ENCODE peak calls at places on chromosome 15, in eight cellular contexts. P, Z, Y, O, H, B, A and U are unnamed samples. For H3K9me3 and H3K36me3, the result is how much of the 10 kb centered on the place peaks cover.

GRCh38 chr15:40313531-40314398 is 6.0 kb upstream of the PLCB2 start:
- DNase-seq in P (peak), Z (no peak), Y (peak), O (no peak), H (peak), B (no peak), A (no peak), U (no peak)

GRCh38 chr15:67531379-67532059 is 10.6 kb downstream of the C15orf61 start:
- DNase-seq in P (no peak), Z (peak), Y (no peak), O (no peak), H (no peak), B (no peak), A (no peak), U (peak)

GRCh38 chr15:48459571-48460461 is 128.6 kb downstream of the DUT start:
- DNase-seq in P (no peak), Z (peak), Y (no peak), O (no peak), H (no peak), B (no peak), A (no peak), U (peak)

GRCh38 chr15:81293728-81294500 is 30.0 kb downstream of the STARD5 start:
- DNase-seq in P (no peak), Z (no peak), Y (peak), O (no peak), H (peak), B (peak), A (no peak), U (no peak)

GRCh38 chr15:81480645-81481053 is 106.6 kb upstream of the TMC3 start:
- DNase-seq in P (peak), Z (peak), Y (no peak), O (peak), H (no peak), B (no peak), A (peak), U (peak)

GRCh38 chr15:81280696-81281095 is 43.2 kb downstream of the STARD5 start:
- DNase-seq in P (no peak), Z (no peak), Y (no peak), O (no peak), H (peak), B (no peak), A (no peak), U (no peak)

GRCh38 chr15:71097890-71098289 is 17.4 kb upstream of the THSD4 start:
- DNase-seq in P (no peak), Z (no peak), Y (no peak), O (no peak), H (no peak), B (no peak), A (no peak), U (no peak)

GRCh38 chr15:59376735-59377134 is 4.1 kb upstream of the MYO1E start:
- DNase-seq in P (no peak), Z (no peak), Y (no peak), O (no peak), H (no peak), B (no peak), A (no peak), U (no peak)

GRCh38 chr15:58438956-58439355 is 7.2 kb downstream of the LIPC start:
- DNase-seq in P (peak), Z (peak), Y (no peak), O (no peak), H (peak), B (no peak), A (peak), U (peak)

GRCh38 chr15:49697121-49697520 is 76.3 kb downstream of the DTWD1 start:
- DNase-seq in P (no peak), Z (peak), Y (no peak), O (no peak), H (no peak), B (no peak), A (no peak), U (no peak)

GRCh38 chr15:27843146-27843545 is 256.0 kb downstream of the OCA2 start:
- DNase-seq in P (no peak), Z (no peak), Y (no peak), O (no peak), H (no peak), B (no peak), A (no peak), U (no peak)

GRCh38 chr15:57626713-57627440 is 35.2 kb downstream of the MYZAP start:
- DNase-seq in P (no peak), Z (no peak), Y (no peak), O (no peak), H (no peak), B (no peak), A (no peak), U (no peak)

GRCh38 chr15:30872341-30872748 is 31.4 kb upstream of the FAN1 start:
- DNase-seq in P (no peak), Z (no peak), Y (no peak), O (no peak), H (no peak), B (no peak), A (no peak), U (no peak)

GRCh38 chr15:28786521-28786920 is 61.9 kb downstream of the GOLGA6L7 start:
- DNase-seq in P (no peak), Z (peak), Y (no peak), O (no peak), H (no peak), B (no peak), A (no peak), U (no peak)

GRCh38 chr15:93164409-93164808 is 75.4 kb upstream of the RGMA start:
- DNase-seq in P (no peak), Z (no peak), Y (no peak), O (no peak), H (no peak), B (no peak), A (no peak), U (no peak)

GRCh38 chr15:77402740-77403379 is 17.0 kb downstream of the PEAK1 start:
- DNase-seq in P (no peak), Z (peak), Y (no peak), O (no peak), H (no peak), B (no peak), A (no peak), U (no peak)

GRCh38 chr15:90884719-90885431 is 571 bp downstream of the FES start:
- DNase-seq in P (no peak), Z (no peak), Y (no peak), O (no peak), H (no peak), B (peak), A (no peak), U (no peak)

GRCh38 chr15:84079885-84080777 is 155.4 kb upstream of the GOLGA6L4 start:
- DNase-seq in P (peak), Z (peak), Y (no peak), O (no peak), H (peak), B (no peak), A (peak), U (peak)

GRCh38 chr15:81256916-81257315 is 60.2 kb downstream of the IL16 start:
- DNase-seq in P (no peak), Z (peak), Y (no peak), O (no peak), H (no peak), B (no peak), A (no peak), U (peak)

GRCh38 chr15:87591521-87591920 is 665.0 kb downstream of the NTRK3 start:
- DNase-seq in P (no peak), Z (no peak), Y (no peak), O (no peak), H (no peak), B (no peak), A (peak), U (no peak)

GRCh38 chr15:99720533-99720932 is 12.7 kb downstream of the LYSMD4 start:
- DNase-seq in P (no peak), Z (no peak), Y (no peak), O (no peak), H (no peak), B (no peak), A (no peak), U (no peak)

GRCh38 chr15:65791335-65792129 is 561 bp downstream of the DENND4A start:
- DNase-seq in P (peak), Z (peak), Y (peak), O (peak), H (peak), B (peak), A (no peak), U (peak)

GRCh38 chr15:63372753-63373152 is 8.9 kb downstream of the CA12 start:
- DNase-seq in P (no peak), Z (peak), Y (no peak), O (no peak), H (no peak), B (no peak), A (no peak), U (no peak)

GRCh38 chr15:33460166-33460805 is 149.5 kb downstream of the RYR3 start:
- DNase-seq in P (no peak), Z (no peak), Y (no peak), O (no peak), H (no peak), B (no peak), A (no peak), U (peak)

GRCh38 chr15:32716960-32717289 is 879 bp upstream of the GREM1 start:
- DNase-seq in P (no peak), Z (no peak), Y (no peak), O (no peak), H (no peak), B (no peak), A (no peak), U (no peak)

GRCh38 chr15:73081321-73081958 is 29.2 kb downstream of the NEO1 start:
- DNase-seq in P (peak), Z (peak), Y (no peak), O (no peak), H (no peak), B (no peak), A (no peak), U (peak)

GRCh38 chr15:63166219-63166618 is 8.9 kb upstream of the RPS27L start:
- DNase-seq in P (no peak), Z (no peak), Y (no peak), O (no peak), H (no peak), B (no peak), A (no peak), U (no peak)

GRCh38 chr15:33810083-33810595 is 158.2 kb upstream of the CHRM5 start:
- DNase-seq in P (no peak), Z (no peak), Y (no peak), O (no peak), H (no peak), B (no peak), A (no peak), U (no peak)

GRCh38 chr15:82647835-82648256 is 683 bp upstream of the CPEB1 start:
- DNase-seq in P (no peak), Z (no peak), Y (peak), O (peak), H (peak), B (no peak), A (peak), U (no peak)

DNA sequence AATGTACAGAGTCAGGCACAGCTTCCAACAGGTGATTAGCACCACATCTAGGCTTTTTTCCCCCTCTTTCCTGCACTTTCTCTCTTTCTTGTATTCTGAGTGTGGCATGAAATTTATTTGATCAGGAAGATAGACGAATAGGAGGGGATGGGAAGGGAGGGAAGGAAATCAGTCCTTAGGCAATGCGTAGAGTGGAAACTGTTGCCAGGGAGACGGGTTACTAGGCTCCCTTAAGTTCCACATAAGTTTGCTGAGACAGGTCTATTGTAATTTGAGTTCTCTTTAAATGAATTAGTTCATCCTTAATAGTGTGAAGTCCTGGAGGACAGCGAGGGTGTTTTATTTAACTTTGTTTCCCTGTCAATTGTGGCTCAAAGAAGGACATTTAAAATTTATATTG is 49.2 kb upstream of the NDN start:
- DNase-seq in P (no peak), Z (no peak), Y (no peak), O (no peak), H (no peak), B (no peak), A (no peak), U (no peak)
- H3K9me3 ChIP-seq in P (under half), Z (under half), Y (under half), O (under half), H (under half), B (under half), A (under half), U (under half)

DNA sequence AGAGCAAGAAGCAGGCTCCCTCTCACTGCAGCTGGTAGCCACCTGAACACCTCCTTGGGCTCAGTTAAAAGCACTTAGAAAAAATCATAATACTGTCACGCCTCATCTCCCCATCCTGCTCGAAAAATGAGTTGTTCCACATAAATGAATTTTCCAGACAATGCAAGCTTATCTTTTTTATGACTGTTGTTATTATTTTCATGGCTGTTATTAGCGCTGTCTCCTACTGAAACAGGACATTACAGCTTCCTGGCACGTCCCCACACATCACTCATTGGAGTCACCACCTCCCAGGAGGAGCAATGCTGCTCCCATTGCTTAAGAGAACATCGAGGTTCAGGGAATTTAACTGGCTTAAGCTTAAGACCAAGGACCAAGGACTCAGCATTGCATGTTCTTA is 26.5 kb downstream of the CCDC33 start:
- DNase-seq in P (no peak), Z (no peak), Y (no peak), O (no peak), H (no peak), B (no peak), A (no peak), U (no peak)
- H3K36me3 ChIP-seq in P (under half), Z (under half), Y (under half), O (under half), H (under half), B (under half), A (under half), U (under half)

DNA sequence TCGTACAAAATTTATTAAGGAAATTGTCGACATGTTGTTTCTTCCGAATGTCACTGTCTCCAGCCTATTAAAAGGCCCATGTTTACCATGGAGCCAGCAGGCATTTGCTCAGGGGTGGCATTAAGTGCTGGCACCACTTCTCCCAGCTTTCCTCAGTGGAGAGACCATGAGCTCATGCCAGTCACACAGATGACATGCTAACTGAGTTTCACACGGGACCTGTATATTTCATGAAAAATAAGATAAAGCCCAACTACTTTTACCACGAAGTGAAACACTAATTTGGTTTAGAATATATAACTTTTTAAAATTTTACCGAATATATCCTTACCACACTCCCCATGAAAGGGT is 93.4 kb downstream of the ETFA start:
- DNase-seq in P (no peak), Z (no peak), Y (no peak), O (no peak), H (no peak), B (no peak), A (no peak), U (no peak)
- H3K27ac ChIP-seq in P (no peak), Z (no peak), Y (no peak), O (no peak), H (no peak), B (no peak), A (no peak), U (no peak)

DNA sequence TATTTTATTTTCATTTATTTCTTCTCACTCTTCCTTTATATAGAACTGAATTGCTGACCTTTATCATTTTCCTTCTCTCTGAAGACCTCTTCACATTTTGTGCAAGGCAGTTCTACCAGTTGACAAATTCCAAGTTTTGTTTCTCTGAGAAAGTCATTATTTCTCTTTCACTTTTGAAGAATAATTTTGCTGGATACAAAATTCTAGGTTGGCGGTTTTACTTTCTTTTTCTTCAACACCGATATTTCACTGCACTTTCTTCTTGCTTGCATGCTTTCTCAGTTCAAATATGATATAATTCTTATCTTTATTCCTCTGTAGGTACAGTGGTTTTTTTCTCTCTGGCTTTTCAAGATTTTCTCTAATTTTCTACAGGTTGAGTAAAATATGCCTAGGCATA is 15.9 kb downstream of the RFX7 start:
- DNase-seq in P (no peak), Z (no peak), Y (no peak), O (no peak), H (no peak), B (no peak), A (no peak), U (no peak)
- H3K9me3 ChIP-seq in P (under half), Z (under half), Y (under half), O (under half), H (under half), B (under half), A (half or more), U (under half)

GRCh38 chr15:23397779-23398178 is 43.2 kb downstream of the GOLGA8S start:
- DNase-seq in P (no peak), Z (no peak), Y (no peak), O (no peak), H (no peak), B (peak), A (no peak), U (no peak)
- H3K36me3 ChIP-seq in P (under half), Z (under half), Y (under half), O (under half), H (under half), B (under half), A (under half), U (under half)